ENCODE peak calls at places on chromosomes 12 and 14, in six cellular contexts. T is Peyer's patch, B is A549, X is body of pancreas, M is K562, A is HepG2. Y is an unnamed sample.

GRCh38 chr12:52415870-52416750 is 10.0 kb upstream of the KRT82 start:
- DNase-seq in A (no peak), T (peak; percentile 55), X (peak; percentile 57), M (no peak), B (no peak), Y (peak; percentile 65)

GRCh38 chr14:21987937-21988336 is 314.3 kb upstream of the OR4E1 start:
- DNase-seq in B (peak; percentile 36), T (no peak), M (peak; percentile 10), X (peak; percentile 8), A (peak; percentile 68), Y (no peak)

GRCh38 chr14:54257424-54257823 is 139.4 kb upstream of the CDKN3 start:
- DNase-seq in X (no peak), M (no peak), A (no peak), T (no peak), B (no peak), Y (no peak)

GRCh38 chr14:105529506-105530445 is 3.4 kb downstream of the TMEM121 start:
- DNase-seq in A (peak; percentile 50), X (no peak), M (peak; percentile 43), T (no peak), B (no peak), Y (peak; percentile 28)

GRCh38 chr12:33438890-33439586 is 581 bp downstream of the SYT10 start:
- DNase-seq in B (no peak), T (no peak), M (peak; percentile 42), A (no peak), X (no peak), Y (no peak)

GRCh38 chr12:19688489-19688888 is 249.2 kb downstream of the AEBP2 start:
- DNase-seq in T (no peak), A (no peak), M (no peak), B (no peak), X (no peak), Y (no peak)

GRCh38 chr14:99260652-99261551 is 11.1 kb downstream of the BCL11B start:
- DNase-seq in A (no peak), X (no peak), T (peak; percentile 79), M (no peak), B (no peak), Y (no peak)

GRCh38 chr12:24911284-24911791 is 37.6 kb downstream of the BCAT1 start:
- DNase-seq in A (peak; percentile 94), T (no peak), X (peak; percentile 30), B (no peak), M (no peak), Y (no peak)

GRCh38 chr14:23694085-23694975 is 58.2 kb downstream of the DHRS2 start:
- DNase-seq in M (no peak), T (no peak), X (peak; percentile 3), B (no peak), A (peak; percentile 70), Y (no peak)

GRCh38 chr12:6532927-6533652 is 1.2 kb upstream of the GAPDH start:
- DNase-seq in X (peak; percentile 61), M (peak; percentile 25), A (peak; percentile 84), T (peak; percentile 83), B (peak; percentile 66), Y (peak; percentile 77)
- TF ChIP-seq POLR2A in X (peak; percentile 8), M (peak; percentile 2), A (peak; percentile 47), T (peak; percentile 31), B (peak; percentile 61), Y (no peak)

GRCh38 chr14:20711275-20712069 is 22.9 kb downstream of the ANG start:
- DNase-seq in M (no peak), A (no peak), B (no peak), X (no peak), T (no peak), Y (no peak)
- H3K27ac ChIP-seq in M (no peak overlapping the region), A (no peak overlapping the region), B (no peak overlapping the region), X (no peak overlapping the region), T (no peak overlapping the region), Y (no peak overlapping the region)

DNA sequence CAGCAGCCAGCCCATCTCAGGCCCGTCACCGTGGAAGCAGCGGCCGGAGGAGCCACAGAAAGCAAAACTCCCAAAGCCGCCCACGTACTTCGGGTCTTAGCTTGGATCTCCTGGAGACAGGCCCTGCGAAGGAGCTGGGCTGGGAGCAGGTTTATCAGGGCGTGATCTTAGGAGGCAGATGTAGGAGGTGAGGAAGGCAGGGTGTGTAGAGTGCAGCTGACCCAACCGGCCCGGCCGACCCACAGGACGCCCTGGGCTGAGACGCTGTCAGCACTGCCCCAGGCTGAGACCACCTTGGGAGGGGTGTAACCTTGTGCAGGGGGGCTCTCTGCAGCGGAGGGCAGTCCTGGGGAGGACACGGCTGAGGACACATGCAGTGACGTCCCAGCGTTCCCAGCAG is 30.7 kb upstream of the FBRSL1 start:
- DNase-seq in M (no peak), B (no peak), A (no peak), T (no peak), X (no peak), Y (no peak)
- H3K9me3 ChIP-seq in M (peaks cover 11% of the 10 kb centered on the region), B (peaks cover 4% of the 10 kb centered on the region), A (peaks cover 3% of the 10 kb centered on the region), T (no peaks in the 10 kb centered on the region), X (no peaks in the 10 kb centered on the region), Y (no peaks in the 10 kb centered on the region)

DNA sequence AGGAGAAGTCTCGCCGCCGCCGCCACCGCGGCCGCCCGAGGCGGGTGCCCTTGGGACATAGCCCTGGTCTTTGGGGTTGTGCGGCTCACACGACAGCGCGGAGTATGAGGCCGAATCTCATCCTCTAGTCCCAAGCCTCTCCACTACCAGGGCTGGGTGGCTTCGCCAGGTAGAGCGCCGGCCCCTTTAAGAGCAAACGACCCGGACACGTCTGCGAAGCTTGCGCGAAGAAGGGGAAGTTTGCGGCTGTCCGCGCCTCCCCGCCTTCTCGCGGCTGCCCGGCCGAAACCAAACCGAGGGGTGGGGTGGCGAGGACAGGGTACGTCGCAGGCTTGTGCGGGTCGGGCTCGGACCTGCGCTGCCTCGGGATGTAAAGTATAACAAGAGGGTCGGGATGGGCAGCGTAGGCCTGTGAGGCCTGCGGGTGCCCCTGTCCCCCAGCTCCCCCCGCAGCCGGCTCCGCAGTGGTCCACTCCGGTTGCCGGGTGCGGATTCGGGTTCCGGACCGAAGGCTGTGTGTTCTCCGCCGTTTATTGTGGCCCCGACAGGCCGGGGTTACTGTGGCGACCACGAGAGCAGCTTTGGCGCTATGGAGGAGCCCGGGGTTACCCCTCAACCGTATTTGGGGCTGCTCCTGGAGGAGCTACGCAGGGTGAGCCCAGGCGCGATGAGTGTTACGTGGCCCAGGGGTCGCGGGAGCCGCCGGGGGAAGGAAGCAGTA is 33.3 kb downstream of the MIA2 start:
- DNase-seq in B (peak; percentile 58), M (peak; percentile 52), X (peak; percentile 86), A (peak; percentile 86), T (peak; percentile 94), Y (peak; percentile 84)
- TF ChIP-seq POLR2A in B (peak; percentile 44), M (peak; percentile 71), X (peak; percentile 84), A (peak; percentile 88), T (peak; percentile 75), Y (peak; percentile 91)